ENCODE peak calls at places on chromosomes 2 and 18, in ten cellular contexts. One of them, this sample, is unnamed.

GRCh38 chr2:133760366-133760765 is 192.1 kb upstream of the NCKAP5 start:
- DNase-seq in neural crest cell: no peak
- DNase-seq in endothelial cell: no peak
- DNase-seq in cardiac fibroblast: no peak
- DNase-seq in epithelial cell of esophagus: no peak
- DNase-seq in fibroblast of lung: peak; percentile 97
- DNase-seq in dorsolateral prefrontal cortex: no peak
- DNase-seq in GM13977: no peak
- DNase-seq in SK-N-SH: no peak
- DNase-seq in Caco-2: peak; percentile 6
- DNase-seq in this sample: no peak

GRCh38 chr2:217326238-217327022 is 466.6 kb upstream of the TNP1 start:
- DNase-seq in neural crest cell: no peak
- DNase-seq in endothelial cell: no peak
- DNase-seq in cardiac fibroblast: no peak
- DNase-seq in epithelial cell of esophagus: peak; percentile 31
- DNase-seq in fibroblast of lung: peak; percentile 29
- DNase-seq in dorsolateral prefrontal cortex: no peak
- DNase-seq in GM13977: no peak
- DNase-seq in SK-N-SH: peak; percentile 5
- DNase-seq in Caco-2: no peak
- DNase-seq in this sample: no peak

GRCh38 chr2:223884399-223884798 is 47.0 kb upstream of the AP1S3 start:
- DNase-seq in neural crest cell: no peak
- DNase-seq in endothelial cell: no peak
- DNase-seq in cardiac fibroblast: peak; percentile 76
- DNase-seq in epithelial cell of esophagus: no peak
- DNase-seq in fibroblast of lung: peak; percentile 56
- DNase-seq in dorsolateral prefrontal cortex: no peak
- DNase-seq in GM13977: peak; percentile 36
- DNase-seq in SK-N-SH: no peak
- DNase-seq in Caco-2: no peak
- DNase-seq in this sample: no peak

GRCh38 chr2:177625744-177626655 is 233.4 kb downstream of the AGPS start:
- DNase-seq in neural crest cell: no peak
- DNase-seq in endothelial cell: no peak
- DNase-seq in cardiac fibroblast: no peak
- DNase-seq in epithelial cell of esophagus: no peak
- DNase-seq in fibroblast of lung: no peak
- DNase-seq in dorsolateral prefrontal cortex: no peak
- DNase-seq in GM13977: no peak
- DNase-seq in SK-N-SH: no peak
- DNase-seq in Caco-2: no peak
- DNase-seq in this sample: no peak

GRCh38 chr2:70510213-70510820 is 43.3 kb downstream of the TGFA start:
- DNase-seq in neural crest cell: no peak
- DNase-seq in endothelial cell: no peak
- DNase-seq in cardiac fibroblast: no peak
- DNase-seq in epithelial cell of esophagus: peak; percentile 63
- DNase-seq in fibroblast of lung: no peak
- DNase-seq in dorsolateral prefrontal cortex: no peak
- DNase-seq in GM13977: no peak
- DNase-seq in SK-N-SH: no peak
- DNase-seq in Caco-2: no peak
- DNase-seq in this sample: no peak

GRCh38 chr2:172198908-172199307 is 96.2 kb upstream of the DLX2 start:
- DNase-seq in neural crest cell: no peak
- DNase-seq in endothelial cell: no peak
- DNase-seq in cardiac fibroblast: no peak
- DNase-seq in epithelial cell of esophagus: peak; percentile 33
- DNase-seq in fibroblast of lung: no peak
- DNase-seq in dorsolateral prefrontal cortex: no peak
- DNase-seq in GM13977: no peak
- DNase-seq in SK-N-SH: no peak
- DNase-seq in Caco-2: no peak
- DNase-seq in this sample: no peak

GRCh38 chr18:37361223-37362157 is 204.1 kb downstream of the CELF4 start:
- DNase-seq in neural crest cell: no peak
- DNase-seq in endothelial cell: no peak
- DNase-seq in cardiac fibroblast: no peak
- DNase-seq in epithelial cell of esophagus: peak; percentile 6
- DNase-seq in fibroblast of lung: no peak
- DNase-seq in dorsolateral prefrontal cortex: no peak
- DNase-seq in GM13977: no peak
- DNase-seq in SK-N-SH: no peak
- DNase-seq in Caco-2: no peak
- DNase-seq in this sample: no peak

GRCh38 chr18:70334728-70335329 is 46.0 kb downstream of the SOCS6 start:
- DNase-seq in neural crest cell: no peak
- DNase-seq in endothelial cell: no peak
- DNase-seq in cardiac fibroblast: peak; percentile 78
- DNase-seq in epithelial cell of esophagus: peak; percentile 90
- DNase-seq in fibroblast of lung: no peak
- DNase-seq in dorsolateral prefrontal cortex: no peak
- DNase-seq in GM13977: no peak
- DNase-seq in SK-N-SH: no peak
- DNase-seq in Caco-2: no peak
- DNase-seq in this sample: no peak

GRCh38 chr2:24473613-24474012 is 17.4 kb upstream of the NCOA1 start:
- DNase-seq in neural crest cell: no peak
- DNase-seq in endothelial cell: no peak
- DNase-seq in cardiac fibroblast: peak; percentile 10
- DNase-seq in epithelial cell of esophagus: no peak
- DNase-seq in fibroblast of lung: no peak
- DNase-seq in dorsolateral prefrontal cortex: no peak
- DNase-seq in GM13977: no peak
- DNase-seq in SK-N-SH: no peak
- DNase-seq in Caco-2: no peak
- DNase-seq in this sample: no peak

GRCh38 chr2:239109916-239110545 is 262.1 kb downstream of the TWIST2 start:
- DNase-seq in neural crest cell: no peak
- DNase-seq in endothelial cell: no peak
- DNase-seq in cardiac fibroblast: no peak
- DNase-seq in epithelial cell of esophagus: no peak
- DNase-seq in fibroblast of lung: no peak
- DNase-seq in dorsolateral prefrontal cortex: no peak
- DNase-seq in GM13977: no peak
- DNase-seq in SK-N-SH: no peak
- DNase-seq in Caco-2: no peak
- DNase-seq in this sample: no peak

GRCh38 chr18:23837591-23837990 is 148.3 kb downstream of the LAMA3 start:
- DNase-seq in neural crest cell: no peak
- DNase-seq in endothelial cell: no peak
- DNase-seq in cardiac fibroblast: peak; percentile 89
- DNase-seq in epithelial cell of esophagus: peak; percentile 85
- DNase-seq in fibroblast of lung: peak; percentile 90
- DNase-seq in dorsolateral prefrontal cortex: no peak
- DNase-seq in GM13977: no peak
- DNase-seq in SK-N-SH: no peak
- DNase-seq in Caco-2: no peak
- DNase-seq in this sample: no peak

GRCh38 chr2:159093496-159093895 is 125.1 kb downstream of the TANC1 start:
- DNase-seq in neural crest cell: no peak
- DNase-seq in endothelial cell: no peak
- DNase-seq in cardiac fibroblast: no peak
- DNase-seq in epithelial cell of esophagus: no peak
- DNase-seq in fibroblast of lung: no peak
- DNase-seq in dorsolateral prefrontal cortex: no peak
- DNase-seq in GM13977: no peak
- DNase-seq in SK-N-SH: no peak
- DNase-seq in Caco-2: no peak
- DNase-seq in this sample: no peak

GRCh38 chr2:123512547-123512946 is 512.5 kb upstream of the CNTNAP5 start:
- DNase-seq in neural crest cell: no peak
- DNase-seq in endothelial cell: no peak
- DNase-seq in cardiac fibroblast: no peak
- DNase-seq in epithelial cell of esophagus: no peak
- DNase-seq in fibroblast of lung: no peak
- DNase-seq in dorsolateral prefrontal cortex: no peak
- DNase-seq in GM13977: no peak
- DNase-seq in SK-N-SH: no peak
- DNase-seq in Caco-2: no peak
- DNase-seq in this sample: no peak

GRCh38 chr2:123518387-123518786 is 506.7 kb upstream of the CNTNAP5 start:
- DNase-seq in neural crest cell: no peak
- DNase-seq in endothelial cell: no peak
- DNase-seq in cardiac fibroblast: peak; percentile 65
- DNase-seq in epithelial cell of esophagus: peak; percentile 77
- DNase-seq in fibroblast of lung: peak; percentile 3
- DNase-seq in dorsolateral prefrontal cortex: no peak
- DNase-seq in GM13977: no peak
- DNase-seq in SK-N-SH: no peak
- DNase-seq in Caco-2: no peak
- DNase-seq in this sample: no peak

GRCh38 chr2:123513351-123513750 is 511.7 kb upstream of the CNTNAP5 start:
- DNase-seq in neural crest cell: no peak
- DNase-seq in endothelial cell: no peak
- DNase-seq in cardiac fibroblast: peak; percentile 20
- DNase-seq in epithelial cell of esophagus: peak; percentile 50
- DNase-seq in fibroblast of lung: peak; percentile 12
- DNase-seq in dorsolateral prefrontal cortex: no peak
- DNase-seq in GM13977: no peak
- DNase-seq in SK-N-SH: no peak
- DNase-seq in Caco-2: no peak
- DNase-seq in this sample: no peak

DNA sequence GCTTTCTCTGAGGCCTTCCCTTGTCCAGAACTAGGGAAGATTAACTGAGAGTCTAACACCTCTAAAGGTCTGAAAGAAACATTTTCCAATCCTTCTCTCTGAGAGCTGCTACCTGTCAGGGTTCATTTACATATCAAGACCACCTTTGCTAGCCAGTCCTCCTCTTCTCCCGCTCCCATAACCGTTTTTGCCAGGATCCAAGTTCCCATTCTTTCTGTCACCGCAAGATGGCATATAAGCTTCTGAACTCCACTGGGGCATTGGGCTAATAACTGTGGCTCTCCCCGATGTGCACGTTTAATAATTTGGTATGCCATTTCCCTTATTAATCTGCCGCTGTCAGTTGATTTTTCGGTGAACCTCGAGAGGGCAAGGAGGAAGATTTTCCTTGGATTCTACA is 510.3 kb upstream of the CNTNAP5 start:
- DNase-seq in neural crest cell: no peak
- DNase-seq in endothelial cell: no peak
- DNase-seq in cardiac fibroblast: no peak
- DNase-seq in epithelial cell of esophagus: no peak
- DNase-seq in fibroblast of lung: no peak
- DNase-seq in dorsolateral prefrontal cortex: no peak
- DNase-seq in GM13977: no peak
- DNase-seq in SK-N-SH: no peak
- DNase-seq in Caco-2: no peak
- DNase-seq in this sample: no peak
- TF ChIP-seq CTCF in neural crest cell: peak; percentile 31
- TF ChIP-seq CTCF in endothelial cell: no peak
- TF ChIP-seq CTCF in cardiac fibroblast: no peak
- TF ChIP-seq CTCF in epithelial cell of esophagus: peak; percentile 36
- TF ChIP-seq CTCF in fibroblast of lung: peak; percentile 5
- TF ChIP-seq CTCF in dorsolateral prefrontal cortex: no peak
- TF ChIP-seq CTCF in GM13977: no peak
- TF ChIP-seq CTCF in SK-N-SH: no peak
- TF ChIP-seq CTCF in Caco-2: no peak
- TF ChIP-seq CTCF in this sample: no peak

GRCh38 chr2:113200236-113200635 is 26.5 kb downstream of the PSD4 start:
- DNase-seq in neural crest cell: no peak
- DNase-seq in endothelial cell: no peak
- DNase-seq in cardiac fibroblast: no peak
- DNase-seq in epithelial cell of esophagus: no peak
- DNase-seq in fibroblast of lung: no peak
- DNase-seq in dorsolateral prefrontal cortex: no peak
- DNase-seq in GM13977: no peak
- DNase-seq in SK-N-SH: no peak
- DNase-seq in Caco-2: peak; percentile 29
- DNase-seq in this sample: no peak
- TF ChIP-seq CTCF in neural crest cell: peak; percentile 31
- TF ChIP-seq CTCF in endothelial cell: no peak
- TF ChIP-seq CTCF in cardiac fibroblast: no peak
- TF ChIP-seq CTCF in epithelial cell of esophagus: no peak
- TF ChIP-seq CTCF in fibroblast of lung: no peak
- TF ChIP-seq CTCF in dorsolateral prefrontal cortex: no peak
- TF ChIP-seq CTCF in GM13977: no peak
- TF ChIP-seq CTCF in SK-N-SH: peak; percentile 21
- TF ChIP-seq CTCF in Caco-2: peak; percentile 26
- TF ChIP-seq CTCF in this sample: no peak

DNA sequence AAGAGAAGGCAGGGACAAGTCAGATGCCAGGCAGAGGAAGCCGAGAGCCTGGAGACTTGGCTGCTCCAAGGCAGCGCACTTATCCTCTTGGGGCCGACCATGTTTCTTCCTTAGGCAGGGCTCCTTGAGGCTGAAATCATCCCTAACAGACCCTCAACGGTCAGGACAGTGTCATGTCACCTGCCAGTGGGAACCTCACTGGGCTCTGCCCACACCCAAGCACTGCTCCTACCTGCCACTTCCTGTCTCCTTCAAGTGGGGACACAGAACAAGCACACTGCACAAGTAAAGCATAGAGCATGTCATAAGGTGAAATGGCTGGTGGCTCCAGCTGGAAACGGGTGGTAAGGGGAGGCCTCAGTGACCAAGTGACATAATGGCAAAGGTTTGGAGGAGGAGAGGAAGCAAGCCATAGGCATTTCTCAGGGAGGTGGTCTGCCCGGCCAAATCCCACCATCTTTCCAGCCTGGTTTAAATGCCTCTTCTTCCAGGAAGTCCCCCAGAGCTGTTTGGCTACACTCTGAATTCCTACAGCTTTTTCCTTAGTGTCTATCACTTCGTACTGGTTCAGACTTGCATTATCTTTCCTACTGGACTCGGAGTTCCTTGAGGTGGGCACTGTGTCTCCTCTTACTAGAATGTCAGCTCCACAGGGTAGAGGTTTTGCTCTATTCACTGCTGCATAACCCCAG is 7.3 kb upstream of the ATOH8 start:
- DNase-seq in neural crest cell: no peak
- DNase-seq in endothelial cell: no peak
- DNase-seq in cardiac fibroblast: no peak
- DNase-seq in epithelial cell of esophagus: no peak
- DNase-seq in fibroblast of lung: no peak
- DNase-seq in dorsolateral prefrontal cortex: no peak
- DNase-seq in GM13977: no peak
- DNase-seq in SK-N-SH: no peak
- DNase-seq in Caco-2: no peak
- DNase-seq in this sample: no peak
- TF ChIP-seq CTCF in neural crest cell: no peak
- TF ChIP-seq CTCF in endothelial cell: no peak
- TF ChIP-seq CTCF in cardiac fibroblast: no peak
- TF ChIP-seq CTCF in epithelial cell of esophagus: no peak
- TF ChIP-seq CTCF in fibroblast of lung: no peak
- TF ChIP-seq CTCF in dorsolateral prefrontal cortex: no peak
- TF ChIP-seq CTCF in GM13977: no peak
- TF ChIP-seq CTCF in SK-N-SH: no peak
- TF ChIP-seq CTCF in Caco-2: no peak
- TF ChIP-seq CTCF in this sample: no peak

DNA sequence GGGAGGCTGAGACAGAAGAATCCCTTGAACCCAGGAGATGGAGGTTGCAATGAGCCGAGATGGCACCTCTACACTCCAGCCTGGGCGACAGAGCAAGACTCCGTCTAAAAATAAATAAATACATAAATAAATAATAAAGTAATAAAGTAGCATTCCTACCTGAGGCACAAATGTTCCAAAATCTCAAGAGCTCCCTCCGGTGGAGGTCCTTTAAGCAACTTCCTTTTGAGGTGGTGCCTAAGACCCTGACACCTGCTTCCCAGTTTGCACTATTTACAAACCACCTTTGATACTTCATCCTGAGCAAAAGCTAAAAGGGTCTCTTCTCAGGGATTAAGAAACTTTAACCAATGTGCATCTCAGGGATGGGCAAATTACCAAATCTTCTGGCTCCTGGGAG is 505.1 kb downstream of the CNTNAP5 start:
- DNase-seq in neural crest cell: no peak
- DNase-seq in endothelial cell: no peak
- DNase-seq in cardiac fibroblast: peak; percentile 21
- DNase-seq in epithelial cell of esophagus: no peak
- DNase-seq in fibroblast of lung: no peak
- DNase-seq in dorsolateral prefrontal cortex: no peak
- DNase-seq in GM13977: no peak
- DNase-seq in SK-N-SH: no peak
- DNase-seq in Caco-2: no peak
- DNase-seq in this sample: no peak
- TF ChIP-seq CTCF in neural crest cell: no peak
- TF ChIP-seq CTCF in endothelial cell: no peak
- TF ChIP-seq CTCF in cardiac fibroblast: no peak
- TF ChIP-seq CTCF in epithelial cell of esophagus: no peak
- TF ChIP-seq CTCF in fibroblast of lung: no peak
- TF ChIP-seq CTCF in dorsolateral prefrontal cortex: no peak
- TF ChIP-seq CTCF in GM13977: no peak
- TF ChIP-seq CTCF in SK-N-SH: no peak
- TF ChIP-seq CTCF in Caco-2: no peak
- TF ChIP-seq CTCF in this sample: no peak